ENCODE peak calls at places on chromosomes 5 and 9, in six cellular contexts. B, V, A, I, C and D are unnamed samples.

GRCh38 chr5:32760091-32760509 is 49.0 kb downstream of the NPR3 start:
- DNase-seq in B (no peak), A (no peak), C (no peak), V (no peak), I (peak), D (peak)

GRCh38 chr5:80105698-80106439 is 70.7 kb downstream of the THBS4 start:
- DNase-seq in B (no peak), C (no peak), I (no peak), A (no peak), V (no peak), D (no peak)

GRCh38 chr5:176132471-176133288 is 105.5 kb upstream of the SIMC1 start:
- DNase-seq in B (no peak), I (no peak), C (no peak), V (no peak), A (peak), D (no peak)

GRCh38 chr5:2442686-2443354 is 308.7 kb downstream of the IRX2 start:
- DNase-seq in C (no peak), B (no peak), A (no peak), I (no peak), V (no peak), D (no peak)

GRCh38 chr9:29212590-29213373 is 1639.5 kb upstream of the C9orf72 start:
- DNase-seq in I (no peak), V (no peak), C (no peak), A (no peak), B (peak), D (no peak)

GRCh38 chr9:130715270-130716077 is 21.9 kb downstream of the EXOSC2 start:
- DNase-seq in C (no peak), B (no peak), V (peak), A (no peak), I (peak), D (peak)

GRCh38 chr9:98785333-98785933 is 10.9 kb downstream of the ANKS6 start:
- DNase-seq in V (no peak), B (no peak), A (no peak), C (no peak), I (no peak), D (no peak)

GRCh38 chr5:142568996-142569335 is 116.9 kb downstream of the FGF1 start:
- DNase-seq in C (no peak), I (no peak), B (no peak), A (no peak), V (no peak), D (no peak)